ENCODE peak calls at places on chromosomes 4 and X, in ten cellular contexts. C, Q, E, D, T, L, W, R, U and H are unnamed samples.
A peak's percentile ranks its signal among the peaks of the same experiment; 100 is the strongest.

GRCh38 chrX:50996930-50997329 is 86.4 kb downstream of the BMP15 start:
- DNase-seq in U (no peak), L (no peak), D (no peak), R (no peak), C (no peak), Q (no peak), E (no peak), T (peak; percentile 55), W (no peak), H (no peak)

GRCh38 chr4:22389240-22389871 is 126.5 kb downstream of the ADGRA3 start:
- DNase-seq in T (peak; percentile 82), C (peak; percentile 83), L (peak; percentile 64), D (peak; percentile 90), R (peak; percentile 79), E (no peak), U (peak; percentile 69), Q (no peak), W (peak; percentile 72), H (peak; percentile 26)

GRCh38 chr4:102616661-102617060 is 115.5 kb downstream of the NFKB1 start:
- DNase-seq in E (no peak), W (no peak), L (no peak), T (no peak), Q (no peak), R (no peak), D (no peak), C (no peak), U (no peak), H (no peak)

GRCh38 chr4:168840988-168841681 is 168.9 kb downstream of the CBR4 start:
- DNase-seq in C (no peak), W (no peak), U (no peak), R (no peak), E (peak; percentile 62), T (no peak), D (no peak), Q (no peak), L (no peak), H (no peak)

GRCh38 chr4:17463606-17464005 is 48.3 kb downstream of the QDPR start:
- DNase-seq in W (no peak), D (no peak), U (no peak), R (no peak), T (no peak), L (no peak), E (no peak), C (no peak), Q (no peak), H (no peak)

GRCh38 chrX:22122510-22122909 is 90.4 kb downstream of the PHEX start:
- DNase-seq in L (peak; percentile 75), W (peak; percentile 78), D (peak; percentile 92), R (peak; percentile 38), Q (peak; percentile 65), T (no peak), U (no peak), E (no peak), C (no peak), H (no peak)

GRCh38 chr4:127196656-127197352 is 436.0 kb upstream of the INTU start:
- DNase-seq in U (no peak), C (no peak), Q (no peak), T (no peak), L (no peak), W (no peak), E (peak; percentile 47), D (peak; percentile 8), R (no peak), H (no peak)

GRCh38 chrX:12950851-12951589 is 23.9 kb upstream of the TMSB4X start:
- DNase-seq in C (peak; percentile 64), W (no peak), L (no peak), T (peak; percentile 93), E (no peak), D (no peak), Q (no peak), R (no peak), U (no peak), H (no peak)

GRCh38 chr4:61443813-61444510 is 243.8 kb downstream of the ADGRL3 start:
- DNase-seq in U (no peak), R (no peak), D (peak; percentile 76), T (no peak), L (peak; percentile 58), C (no peak), W (no peak), E (no peak), Q (no peak), H (no peak)

GRCh38 chrX:66912417-66912816 is 273.5 kb upstream of the EDA2R start:
- DNase-seq in Q (no peak), W (no peak), C (no peak), T (no peak), U (no peak), D (no peak), E (no peak), L (no peak), R (no peak), H (no peak)

GRCh38 chr4:152181150-152181549 is 354.7 kb downstream of the FBXW7 start:
- DNase-seq in U (no peak), E (no peak), R (no peak), C (no peak), D (no peak), L (no peak), Q (no peak), W (no peak), T (no peak), H (no peak)

DNA sequence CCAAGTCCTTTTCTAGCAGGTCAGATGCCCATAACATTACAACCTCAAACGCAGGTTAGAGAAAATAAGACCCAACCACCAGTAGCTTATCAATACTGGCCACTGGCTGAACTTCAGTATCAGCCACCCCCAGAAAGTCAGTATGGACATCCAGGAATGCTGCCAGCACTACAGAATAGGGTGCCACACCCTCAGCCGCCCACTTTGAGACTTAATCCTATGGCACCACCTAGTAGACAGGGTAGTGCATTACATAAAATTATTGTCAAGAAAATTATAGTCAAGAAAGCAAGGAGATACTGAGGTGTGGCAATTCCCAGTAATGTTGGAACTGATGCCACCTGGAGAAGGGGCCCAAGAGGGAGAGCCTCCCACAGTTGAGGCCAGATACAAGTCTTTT is 19.9 kb upstream of the TRIM61 start:
- DNase-seq in D (peak; percentile 19), T (no peak), C (no peak), L (no peak), Q (no peak), W (no peak), R (no peak), U (no peak), E (no peak), H (no peak)
- TF ChIP-seq CTCF in D (no peak), T (peak; percentile 42), C (peak; percentile 2), L (no peak), Q (no peak), W (no peak), R (no peak), U (peak; percentile 5), E (no peak), H (peak; percentile 17)

DNA sequence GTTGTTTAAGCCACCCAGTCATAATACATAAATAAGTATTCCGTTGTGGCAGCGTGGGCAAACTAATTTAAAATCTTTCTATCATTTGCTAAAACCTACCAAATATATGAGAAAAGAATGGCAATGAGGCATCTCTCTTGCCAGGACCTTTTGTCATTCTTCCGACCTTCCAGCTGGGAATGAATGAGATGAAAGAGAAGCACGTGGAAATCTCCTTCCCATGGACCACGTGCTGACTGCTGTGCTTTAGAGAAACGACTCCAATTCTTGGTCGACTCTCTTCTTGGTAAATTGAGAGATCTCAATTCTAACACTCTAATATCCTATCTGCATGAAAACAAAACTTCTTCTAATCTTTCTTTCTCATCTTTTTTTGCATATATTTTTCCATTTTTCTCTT is 116.5 kb downstream of the COL25A1 start:
- DNase-seq in Q (no peak), E (no peak), C (no peak), T (no peak), L (no peak), W (no peak), D (no peak), U (no peak), R (no peak), H (no peak)
- TF ChIP-seq CTCF in Q (no peak), E (no peak), C (no peak), T (no peak), L (no peak), W (no peak), D (no peak), U (no peak), R (no peak), H (no peak)

GRCh38 chrX:53280316-53280702 is 1.1 kb downstream of the IQSEC2 start:
- DNase-seq in E (no peak), C (no peak), W (no peak), L (no peak), T (peak; percentile 31), U (no peak), Q (no peak), R (no peak), D (no peak), H (no peak)

GRCh38 chrX:53282313-53282712 is 929 bp upstream of the IQSEC2 start:
- DNase-seq in C (no peak), Q (no peak), T (peak; percentile 46), L (no peak), R (no peak), W (no peak), E (no peak), D (no peak), U (no peak), H (no peak)

GRCh38 chrX:53281321-53281822 is at the start of gene IQSEC2:
- DNase-seq in U (peak; percentile 52), C (peak; percentile 80), W (peak; percentile 57), T (peak; percentile 86), D (peak; percentile 91), Q (peak; percentile 92), R (peak; percentile 63), E (peak; percentile 85), L (peak; percentile 71), H (no peak)

GRCh38 chrX:53280703-53281320 is 572 bp downstream of the IQSEC2 start:
- DNase-seq in E (peak; percentile 71), D (peak; percentile 52), R (peak; percentile 48), C (no peak), U (no peak), Q (no peak), L (peak; percentile 48), W (no peak), T (peak; percentile 65), H (no peak)

GRCh38 chrX:53279296-53280237 is 1.8 kb downstream of the IQSEC2 start:
- DNase-seq in E (no peak), R (no peak), C (no peak), T (peak; percentile 78), Q (no peak), U (no peak), L (no peak), D (no peak), W (no peak), H (no peak)
- TF ChIP-seq CTCF in E (no peak), R (no peak), C (no peak), T (peak; percentile 38), Q (no peak), U (no peak), L (no peak), D (no peak), W (no peak), H (no peak)

DNA sequence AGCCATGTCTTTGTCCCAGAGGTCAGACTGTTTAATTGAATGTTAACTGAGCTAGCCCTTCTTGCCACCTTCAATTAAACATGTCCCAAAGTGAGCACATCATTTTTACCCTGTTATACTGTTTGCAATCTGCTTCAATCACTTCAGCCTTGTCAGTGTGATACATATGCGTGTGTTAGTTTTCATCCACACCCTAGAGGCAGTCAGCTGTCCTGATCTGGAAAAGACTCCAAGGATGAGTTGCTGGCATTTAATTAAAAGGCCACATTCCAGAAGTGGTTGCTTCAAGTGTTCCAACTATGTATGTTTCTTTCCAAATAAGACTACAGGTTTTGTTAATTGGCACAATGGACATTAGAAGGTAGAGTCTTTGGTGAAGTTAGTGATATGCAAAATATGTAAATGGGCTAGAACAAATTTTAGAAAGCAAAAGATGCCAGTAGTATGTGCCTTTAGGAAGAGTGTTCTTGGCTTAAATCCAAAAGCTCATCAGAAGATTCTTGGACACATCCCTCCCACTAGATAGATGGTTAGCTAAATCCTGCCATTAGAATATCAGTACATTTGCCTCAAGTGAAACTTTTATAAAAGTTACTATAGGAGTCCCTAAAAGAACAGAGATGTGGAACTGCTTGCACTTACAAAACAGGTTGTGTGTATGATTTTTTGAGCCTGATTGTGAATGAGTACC is 79.5 kb upstream of the SLIT2 start:
- DNase-seq in T (no peak), Q (no peak), E (no peak), U (no peak), R (peak; percentile 40), D (peak; percentile 54), L (no peak), C (no peak), W (no peak), H (no peak)
- TF ChIP-seq CTCF in T (no peak), Q (no peak), E (no peak), U (no peak), R (no peak), D (no peak), L (no peak), C (no peak), W (no peak), H (no peak)